ENCODE peak calls at places on chromosomes 16 and 17, in eight cellular contexts. A is H9, S is IMR-90, T is psoas muscle, C is cardiac fibroblast, R is fibroblast of lung, I is PC-3, X is gastrocnemius medialis. W is an unnamed sample.

GRCh38 chr16:85210423-85211169 is 98.3 kb upstream of the CIBAR2 start:
- DNase-seq in X (no peak), A (no peak), T (no peak), I (peak), C (peak), S (peak), R (peak), W (no peak)

GRCh38 chr16:21223787-21224186 is 9.7 kb upstream of the ANKS4B start:
- DNase-seq in X (no peak), A (peak), T (no peak), I (no peak), S (no peak), R (no peak), C (no peak), W (no peak)

GRCh38 chr16:4330277-4330882 is 14.5 kb downstream of the GLIS2 start:
- DNase-seq in S (peak), C (peak), T (peak), A (peak), I (peak), X (peak), R (peak), W (no peak)

GRCh38 chr17:27345141-27345904 is 51.4 kb downstream of the WSB1 start:
- DNase-seq in A (peak), C (no peak), I (no peak), T (no peak), S (peak), R (peak), X (no peak), W (no peak)

GRCh38 chr17:7293131-7293557 is 1.3 kb downstream of the YBX2 start:
- DNase-seq in S (no peak), X (peak), A (no peak), T (no peak), R (no peak), C (peak), I (no peak), W (no peak)

GRCh38 chr17:33126086-33126485 is 134.4 kb downstream of the SPACA3 start:
- DNase-seq in A (no peak), S (no peak), I (no peak), R (no peak), C (no peak), X (no peak), T (no peak), W (no peak)

GRCh38 chr16:50705436-50706110 is 12.2 kb downstream of the NOD2 start:
- DNase-seq in C (no peak), R (no peak), A (no peak), X (no peak), I (peak), S (no peak), T (no peak), W (no peak)

GRCh38 chr17:66542183-66542966 is 240.0 kb downstream of the PRKCA start:
- DNase-seq in R (peak), X (no peak), S (peak), T (no peak), A (no peak), I (peak), C (peak), W (no peak)

GRCh38 chr17:56593073-56593740 is at the start of gene NOG:
- DNase-seq in S (peak), C (peak), A (peak), R (peak), I (peak), X (peak), T (peak), W (peak)

GRCh38 chr17:77327566-77328463 is 187.0 kb downstream of the SEC14L1 start:
- DNase-seq in X (no peak), T (no peak), C (no peak), S (no peak), I (no peak), R (no peak), A (peak), W (peak)

GRCh38 chr17:75842963-75843576 is 1.1 kb downstream of the UNC13D start:
- DNase-seq in A (peak), C (no peak), R (no peak), T (no peak), X (no peak), I (no peak), S (no peak), W (no peak)

GRCh38 chr17:75845058-75845711 is 981 bp upstream of the UNC13D start:
- DNase-seq in C (peak), T (peak), X (peak), R (peak), S (peak), A (peak), I (peak), W (no peak)

GRCh38 chr17:75842411-75842810 is 1.8 kb downstream of the UNC13D start:
- DNase-seq in T (no peak), C (no peak), X (no peak), R (no peak), I (no peak), S (no peak), A (no peak), W (no peak)

GRCh38 chr17:75844530-75845057 is 390 bp upstream of the UNC13D start:
- DNase-seq in T (peak), R (no peak), I (peak), C (no peak), X (no peak), S (no peak), A (no peak), W (no peak)

GRCh38 chr17:75843577-75844529 is at the start of gene UNC13D:
- DNase-seq in X (no peak), I (peak), R (no peak), A (peak), S (no peak), T (peak), C (no peak), W (no peak)
- TF ChIP-seq CTCF in X (no peak), I (no peak), R (no peak), A (no peak), S (no peak), T (no peak), C (no peak), W (no peak)

GRCh38 chr17:75325348-75325747 is 36.1 kb upstream of the SLC25A19 start:
- DNase-seq in X (no peak), T (no peak), R (no peak), I (no peak), A (no peak), C (no peak), S (no peak), W (no peak)

GRCh38 chr17:75323043-75323591 is 33.9 kb upstream of the SLC25A19 start:
- DNase-seq in A (peak), T (peak), C (peak), S (peak), X (peak), I (peak), R (peak), W (peak)

GRCh38 chr17:75327757-75328156 is 38.5 kb upstream of the SLC25A19 start:
- DNase-seq in R (no peak), T (no peak), I (no peak), X (no peak), S (no peak), A (no peak), C (no peak), W (no peak)

GRCh38 chr17:75326587-75326955 is 37.3 kb upstream of the SLC25A19 start:
- DNase-seq in X (no peak), A (no peak), S (no peak), I (no peak), C (no peak), T (no peak), R (no peak), W (no peak)

GRCh38 chr17:75325827-75326586 is 36.8 kb upstream of the SLC25A19 start:
- DNase-seq in A (no peak), T (no peak), R (peak), C (peak), X (no peak), I (no peak), S (peak), W (no peak)
- TF ChIP-seq CTCF in A (no peak), T (no peak), R (no peak), C (no peak), X (no peak), I (no peak), S (no peak), W (no peak)

DNA sequence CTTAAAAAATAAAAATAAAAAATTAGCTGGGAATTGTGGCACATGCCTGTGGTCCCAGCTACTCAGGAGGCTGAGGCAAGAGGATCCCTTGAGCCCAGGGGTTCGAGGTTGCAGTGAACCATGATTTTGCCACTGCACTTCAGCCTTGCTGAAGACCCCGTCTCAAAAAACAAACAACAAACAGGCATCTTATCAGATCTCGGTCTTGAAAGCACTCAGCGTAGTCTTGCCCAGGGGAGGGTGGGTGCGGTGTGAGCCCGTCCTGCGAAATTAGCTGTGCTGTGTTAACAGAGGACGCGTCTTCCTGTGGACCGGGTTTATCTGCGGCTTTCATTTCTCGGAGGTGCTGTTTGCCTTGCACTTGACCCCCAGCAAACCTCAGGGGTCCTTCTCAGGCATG is 5.4 kb downstream of the GAA start:
- DNase-seq in X (no peak), I (no peak), T (peak), S (no peak), R (no peak), A (no peak), C (no peak), W (no peak)
- TF ChIP-seq CTCF in X (no peak), I (no peak), T (no peak), S (no peak), R (no peak), A (no peak), C (no peak), W (no peak)

GRCh38 chr16:67926181-67926742 is 5.4 kb downstream of the CTRL start:
- DNase-seq in I (peak), S (peak), X (no peak), A (no peak), T (no peak), R (no peak), C (peak), W (no peak)
- TF ChIP-seq CTCF in I (no peak), S (no peak), X (peak), A (peak), T (no peak), R (no peak), C (peak), W (peak)

DNA sequence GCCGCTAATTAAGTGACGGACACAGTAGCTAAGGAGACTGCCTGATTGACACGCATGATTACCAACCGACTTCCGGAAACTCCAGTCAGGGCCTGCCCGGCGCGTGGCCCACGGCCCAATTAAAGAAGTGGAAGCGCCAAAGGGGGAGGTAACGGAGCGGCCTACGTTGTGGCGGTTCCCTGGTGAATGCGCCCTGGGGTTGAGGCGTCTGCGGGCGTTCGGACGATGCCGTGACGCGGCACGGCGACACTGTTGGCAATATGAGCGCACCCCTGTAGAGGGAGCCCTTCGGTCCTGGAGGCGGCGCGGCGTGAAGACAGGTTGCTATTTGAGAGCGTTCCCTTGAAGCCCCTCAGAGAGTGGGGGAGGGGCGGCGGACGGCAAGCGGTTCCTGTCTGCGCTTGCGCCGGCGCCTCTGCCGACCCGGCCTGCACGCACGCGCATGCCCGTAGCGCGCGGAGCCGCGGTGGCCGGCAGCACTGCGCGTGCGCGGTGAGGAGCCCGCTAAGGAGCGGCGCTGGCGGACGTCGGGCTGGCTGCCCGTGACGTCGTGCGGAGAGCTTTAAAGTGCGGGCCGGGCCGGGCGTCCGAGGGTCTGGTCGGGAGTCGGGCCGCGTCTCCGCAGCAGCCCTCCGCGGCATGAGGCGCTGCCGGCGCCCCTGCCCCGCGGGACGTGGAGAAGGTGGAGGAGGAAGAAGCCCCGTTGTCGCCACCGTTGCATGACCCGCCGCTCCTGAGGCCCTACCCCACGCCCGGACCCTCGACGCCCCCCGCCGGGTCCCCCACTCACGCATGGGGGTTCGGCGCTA is at the start of gene ALKBH5:
- DNase-seq in X (peak), A (peak), R (peak), I (peak), T (peak), C (peak), S (peak), W (peak)
- TF ChIP-seq CTCF in X (peak), A (peak), R (no peak), I (peak), T (peak), C (peak), S (peak), W (peak)

DNA sequence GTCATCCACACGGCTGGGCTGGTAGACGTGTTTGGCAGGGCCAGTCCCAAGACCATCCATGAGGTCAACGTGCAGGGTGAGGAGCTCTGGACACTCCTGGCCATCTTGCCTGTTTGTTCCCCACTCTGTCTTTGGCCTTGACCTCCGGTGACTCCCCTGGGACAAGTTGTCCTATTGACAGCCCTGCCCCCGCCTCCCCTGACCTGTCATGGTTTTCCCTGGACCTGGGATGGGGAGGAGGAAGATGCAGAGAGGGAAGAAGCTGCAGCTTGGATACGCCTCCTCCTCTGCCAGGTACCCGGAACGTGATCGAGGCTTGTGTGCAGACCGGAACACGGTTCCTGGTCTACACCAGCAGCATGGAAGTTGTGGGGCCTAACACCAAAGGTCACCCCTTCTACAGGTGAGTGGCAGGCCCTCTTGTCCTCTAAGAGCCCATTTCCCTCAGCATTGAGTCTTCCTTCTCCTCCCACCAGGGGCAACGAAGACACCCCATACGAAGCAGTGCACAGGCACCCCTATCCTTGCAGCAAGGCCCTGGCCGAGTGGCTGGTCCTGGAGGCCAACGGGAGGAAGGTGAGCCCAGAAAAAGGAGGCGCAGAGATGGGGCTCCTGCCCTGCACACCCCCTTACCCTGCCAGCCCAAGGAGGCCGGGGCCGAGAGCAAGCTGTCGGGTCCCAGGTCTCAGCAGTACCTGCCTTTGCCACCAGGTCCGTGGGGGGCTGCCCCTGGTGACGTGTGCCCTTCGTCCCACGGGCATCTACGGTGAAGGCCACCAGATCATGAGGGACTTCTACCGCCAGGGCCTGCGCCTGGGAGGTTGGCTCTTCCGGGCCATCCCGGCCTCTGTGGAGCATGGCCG is 1.4 kb downstream of the HSD3B7 start:
- DNase-seq in R (no peak), A (no peak), S (no peak), C (no peak), I (no peak), X (no peak), T (no peak), W (no peak)
- TF ChIP-seq CTCF in R (no peak), A (peak), S (no peak), C (no peak), I (no peak), X (no peak), T (no peak), W (no peak)

DNA sequence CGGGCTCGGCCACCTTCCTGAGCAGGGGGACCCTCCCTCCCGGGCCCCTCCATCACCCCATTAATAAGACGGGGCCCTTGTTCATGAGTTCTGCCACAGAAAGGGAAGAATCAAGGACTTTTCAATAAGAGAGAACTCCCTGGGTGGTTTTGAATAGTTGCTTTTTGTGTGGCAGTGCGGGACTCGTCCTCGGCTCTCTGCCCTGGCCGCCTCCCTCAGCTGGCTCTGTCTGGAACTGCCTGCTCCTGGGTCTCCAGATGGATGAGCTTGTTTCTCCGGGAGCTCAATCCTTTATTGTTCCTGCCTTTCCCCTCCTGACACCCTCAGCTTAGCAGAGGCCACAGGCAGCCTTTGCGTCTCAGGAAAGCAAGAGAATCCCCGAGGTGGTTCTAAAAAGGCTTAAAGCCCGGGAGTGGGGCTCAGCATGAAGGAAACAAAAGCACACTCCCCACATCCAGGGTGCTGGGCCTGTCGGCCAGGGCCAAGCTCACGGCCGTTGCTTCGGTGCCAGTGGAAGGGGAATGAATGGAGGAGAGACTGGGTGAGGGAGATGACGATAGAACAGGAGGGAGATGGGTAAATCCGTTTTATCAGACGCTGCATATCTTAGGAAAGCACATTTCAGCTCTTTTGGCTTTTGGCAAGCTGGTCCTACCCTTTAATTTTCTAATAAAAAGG is 60.2 kb downstream of the RAI1 start:
- DNase-seq in S (no peak), A (peak), I (no peak), C (no peak), X (no peak), R (peak), T (no peak), W (no peak)
- TF ChIP-seq CTCF in S (peak), A (peak), I (no peak), C (no peak), X (no peak), R (peak), T (no peak), W (peak)

GRCh38 chr17:3907483-3908216 is 8.6 kb downstream of the P2RX1 start:
- DNase-seq in A (peak), T (no peak), I (no peak), S (no peak), R (no peak), C (no peak), X (no peak), W (no peak)
- TF ChIP-seq CTCF in A (peak), T (no peak), I (peak), S (peak), R (no peak), C (no peak), X (no peak), W (no peak)

GRCh38 chr17:17402558-17402957 is 74.2 kb upstream of the MED9 start:
- DNase-seq in X (no peak), S (peak), I (peak), A (no peak), R (peak), C (no peak), T (peak), W (no peak)

GRCh38 chr17:17400566-17401184 is 76.1 kb upstream of the MED9 start:
- DNase-seq in S (no peak), C (no peak), I (no peak), T (peak), A (no peak), R (no peak), X (no peak), W (no peak)

GRCh38 chr17:17400070-17400469 is 76.7 kb upstream of the MED9 start:
- DNase-seq in C (no peak), T (no peak), A (no peak), R (no peak), S (no peak), X (no peak), I (no peak), W (no peak)

GRCh38 chr17:17398928-17399926 is 77.6 kb upstream of the MED9 start:
- DNase-seq in S (no peak), R (no peak), T (peak), A (no peak), C (no peak), I (no peak), X (no peak), W (no peak)

GRCh38 chr17:17401271-17401781 is 75.5 kb upstream of the MED9 start:
- DNase-seq in C (peak), A (peak), X (no peak), S (no peak), I (peak), R (peak), T (peak), W (no peak)
- TF ChIP-seq CTCF in C (peak), A (peak), X (no peak), S (peak), I (peak), R (no peak), T (no peak), W (no peak)

GRCh38 chr16:8986111-8986510 is 22.4 kb upstream of the USP7 start:
- DNase-seq in A (no peak), I (no peak), C (no peak), R (no peak), T (no peak), S (no peak), X (no peak), W (no peak)
- TF ChIP-seq CTCF in A (no peak), I (no peak), C (no peak), R (no peak), T (no peak), S (no peak), X (no peak), W (no peak)